ENCODE peak calls at places on chromosomes 16 and 17, in five cellular contexts. Z is H1, P is HCT116, S is GM12878, U is HepG2. H is an unnamed sample.

GRCh38 chr16:75258807-75259141 is 7.3 kb upstream of the BCAR1 start:
- DNase-seq in Z (no peak), P (no peak), S (no peak), U (no peak), H (no peak)

GRCh38 chr17:83200746-83201145 is 121.3 kb downstream of the METRNL start:
- DNase-seq in Z (no peak), P (no peak), S (no peak), U (no peak), H (no peak)

GRCh38 chr17:41492771-41493170 is 3.1 kb upstream of the KRT36 start:
- DNase-seq in Z (no peak), P (no peak), S (no peak), U (peak), H (no peak)

GRCh38 chr16:56742030-56742984 is 12.4 kb downstream of the NUP93 start:
- DNase-seq in Z (no peak), P (peak), S (no peak), U (no peak), H (peak)

GRCh38 chr17:226773-227580 is 45.5 kb upstream of the DOC2B start:
- DNase-seq in Z (no peak), P (no peak), S (no peak), U (no peak), H (no peak)

GRCh38 chr16:51994597-51994996 is 552.3 kb downstream of the TOX3 start:
- DNase-seq in Z (no peak), P (no peak), S (no peak), U (peak), H (no peak)

GRCh38 chr17:31560836-31561235 is 169.4 kb downstream of the RAB11FIP4 start:
- DNase-seq in Z (no peak), P (no peak), S (no peak), U (no peak), H (no peak)

GRCh38 chr16:21283521-21284289 is 5.6 kb upstream of the CRYM start:
- DNase-seq in Z (peak), P (no peak), S (no peak), U (peak), H (no peak)

GRCh38 chr17:76935331-76935730 is 67.1 kb downstream of the MGAT5B start:
- DNase-seq in Z (no peak), P (no peak), S (no peak), U (no peak), H (no peak)

GRCh38 chr17:78529871-78530670 is 47.1 kb downstream of the DNAH17 start:
- DNase-seq in Z (no peak), P (no peak), S (no peak), U (no peak), H (no peak)

GRCh38 chr16:75341934-75342811 is 90.7 kb upstream of the BCAR1 start:
- DNase-seq in Z (no peak), P (no peak), S (no peak), U (no peak), H (no peak)

GRCh38 chr17:12342609-12343248 is 322.1 kb downstream of the MAP2K4 start:
- DNase-seq in Z (peak), P (peak), S (no peak), U (no peak), H (peak)

GRCh38 chr16:5064915-5065314 is 841 bp downstream of the C16orf89 start:
- DNase-seq in Z (no peak), P (no peak), S (no peak), U (no peak), H (no peak)

GRCh38 chr16:82329504-82330192 is 159.6 kb upstream of the MPHOSPH6 start:
- DNase-seq in Z (no peak), P (no peak), S (no peak), U (peak), H (no peak)

GRCh38 chr17:33204701-33205100 is 88.4 kb downstream of the ASIC2 start:
- DNase-seq in Z (no peak), P (no peak), S (no peak), U (no peak), H (no peak)

GRCh38 chr17:28216032-28216431 is 103.0 kb upstream of the TMEM97 start:
- DNase-seq in Z (no peak), P (no peak), S (no peak), U (no peak), H (no peak)

GRCh38 chr17:55545765-55546164 is 34.5 kb upstream of the SMIM36 start:
- DNase-seq in Z (no peak), P (no peak), S (no peak), U (no peak), H (no peak)

GRCh38 chr17:13182854-13183253 is 165.0 kb upstream of the ELAC2 start:
- DNase-seq in Z (no peak), P (no peak), S (no peak), U (peak), H (no peak)

GRCh38 chr17:74452841-74453661 is 13.4 kb upstream of the CD300A start:
- DNase-seq in Z (no peak), P (no peak), S (no peak), U (no peak), H (no peak)

GRCh38 chr16:1082266-1082951 is 9.9 kb downstream of the SSTR5 start:
- DNase-seq in Z (no peak), P (no peak), S (no peak), U (peak), H (no peak)

GRCh38 chr17:81039854-81040758 is 5.2 kb downstream of the BAIAP2 start:
- DNase-seq in Z (no peak), P (no peak), S (no peak), U (no peak), H (peak)

DNA sequence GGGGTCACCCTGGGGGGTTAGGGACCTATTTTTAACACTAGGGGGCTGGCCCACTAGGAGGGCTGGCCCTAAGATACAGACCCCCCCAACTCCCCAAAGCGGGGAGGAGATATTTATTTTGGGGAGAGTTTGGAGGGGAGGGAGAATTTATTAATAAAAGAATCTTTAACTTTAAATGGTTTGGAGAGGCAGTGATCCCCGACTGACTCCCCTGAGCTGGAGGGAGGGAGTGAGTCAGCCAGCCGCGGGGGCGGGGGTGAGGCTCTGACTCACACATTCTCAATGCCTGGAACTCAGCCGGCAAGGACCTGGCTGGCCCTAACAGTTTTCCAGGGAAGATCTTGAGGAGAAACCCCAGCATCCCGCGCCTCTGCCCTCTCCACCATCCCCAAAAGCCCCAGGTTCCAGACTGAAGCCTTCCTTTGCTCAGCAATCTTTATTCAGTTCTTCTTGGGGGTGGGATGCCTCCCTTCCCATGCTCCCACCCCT is 1.5 kb downstream of the HCFC1R1 start:
- DNase-seq in Z (no peak), P (peak), S (no peak), U (peak), H (peak)
- TF ChIP-seq ZNF274 in Z (no peak), P (no peak), S (no peak), U (no peak), H (no peak)

DNA sequence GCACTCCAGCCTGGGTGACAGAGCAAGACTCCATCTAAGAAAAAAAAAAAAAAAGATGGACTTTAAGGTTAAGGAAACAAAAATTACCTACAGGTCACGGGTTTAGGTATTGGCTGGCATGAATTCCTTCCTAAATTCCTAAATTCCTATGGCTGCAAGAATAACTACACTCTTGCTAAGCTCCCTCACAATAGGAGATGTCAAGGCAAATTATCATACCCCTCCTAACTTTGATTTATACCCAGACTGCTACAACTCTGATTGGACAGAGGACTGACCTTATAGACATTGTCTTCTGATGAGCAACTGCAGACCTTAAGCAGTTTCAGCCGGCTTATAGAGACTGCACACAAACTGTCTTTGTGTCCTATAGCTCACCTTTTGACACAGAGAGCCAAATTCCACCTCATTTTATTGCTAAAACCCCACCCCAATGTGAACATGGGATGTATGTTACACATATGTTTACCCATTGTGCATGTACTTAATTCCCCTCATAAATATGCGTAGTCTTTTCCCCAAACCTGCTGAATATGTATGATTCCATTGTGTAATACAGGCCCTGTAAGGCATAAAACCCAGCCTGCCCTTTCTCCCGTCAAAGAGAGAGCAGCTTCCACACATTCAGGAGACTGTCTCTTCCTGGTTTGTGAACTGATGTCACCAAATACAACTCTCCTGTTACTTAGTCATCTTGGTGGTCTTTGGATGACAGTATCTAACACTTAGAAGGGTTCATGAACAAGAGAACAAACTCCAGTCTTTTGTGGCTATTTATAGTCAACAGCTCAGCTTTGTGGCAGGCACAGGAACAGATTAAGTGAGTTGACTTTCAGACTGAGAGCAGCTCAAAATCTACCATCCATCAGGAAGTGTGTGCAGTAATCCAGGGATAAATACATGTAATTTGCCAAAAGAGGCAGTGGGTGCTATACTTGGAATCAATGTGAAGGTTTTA is 24.8 kb upstream of the TMC7 start:
- DNase-seq in Z (no peak), P (no peak), S (no peak), U (peak), H (no peak)
- H3K27ac ChIP-seq in Z (no peak), P (no peak), S (no peak), U (no peak), H (no peak)

DNA sequence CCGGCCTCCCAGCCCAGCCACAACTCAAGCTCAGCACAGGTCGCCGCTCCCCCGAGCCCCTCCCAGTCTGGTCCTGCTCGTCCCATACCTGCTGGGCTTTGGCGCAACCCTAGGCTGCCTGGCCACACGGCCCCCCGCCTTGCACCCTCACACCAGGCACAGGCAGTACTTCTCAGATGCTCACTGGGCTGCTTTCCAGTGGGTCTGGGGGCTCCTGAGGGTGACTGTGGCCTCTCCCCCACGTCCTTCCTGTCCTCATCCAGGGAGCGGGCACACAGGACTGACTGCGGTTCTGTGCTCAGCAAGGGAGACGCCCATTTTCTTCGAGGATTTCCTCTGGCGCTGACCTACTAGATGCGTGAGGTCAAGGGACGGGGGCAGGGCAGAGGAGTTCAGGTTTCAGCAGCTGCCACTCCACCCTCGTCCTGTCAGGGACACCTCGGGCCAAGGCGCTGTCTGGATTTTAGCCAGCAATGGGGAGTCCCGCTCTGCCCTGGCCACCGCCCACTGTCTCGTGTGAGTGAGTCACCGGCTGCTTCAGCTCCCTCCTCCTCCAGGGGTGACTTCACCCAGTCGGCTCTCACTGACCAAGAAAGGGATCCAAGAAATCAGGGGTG is 115.8 kb downstream of the NPIPB11 start:
- DNase-seq in Z (peak), P (peak), S (peak), U (peak), H (peak)
- TF ChIP-seq ZNF274 in Z (no peak), P (no peak), S (no peak), U (no peak), H (no peak)

DNA sequence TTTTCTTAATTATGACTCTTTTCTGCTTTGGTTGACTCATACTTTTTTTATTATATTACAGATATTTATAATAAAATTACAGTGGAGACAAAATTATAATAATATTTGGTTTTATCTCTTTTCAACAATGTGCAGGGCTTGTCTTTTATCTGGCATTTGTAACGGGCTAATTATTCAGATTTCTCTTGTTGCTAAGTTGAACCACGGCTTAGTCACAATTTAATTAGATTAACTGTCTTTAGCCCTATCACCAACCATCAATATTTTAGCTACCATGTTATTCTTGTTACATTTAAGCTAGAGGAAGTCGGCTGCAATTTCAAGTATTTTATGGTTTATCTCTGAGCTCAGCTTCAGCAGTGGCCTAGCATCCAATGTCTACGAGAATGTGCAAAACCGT is 798.9 kb upstream of the CA10 start:
- DNase-seq in Z (no peak), P (no peak), S (no peak), U (no peak), H (no peak)
- H3K27ac ChIP-seq in Z (no peak), P (no peak), S (no peak), U (no peak), H (no peak)

H was measured in K562.